ENCODE peak calls at places on chromosomes 6 and 20, in six cellular contexts. One of them, this sample, is unnamed.

GRCh38 chr6:150196942-150197745 is 54.3 kb downstream of the PPP1R14C start:
- DNase-seq in tibial nerve: no peak
- DNase-seq in ovary: no peak
- DNase-seq in A549: no peak
- DNase-seq in GM12878: no peak
- DNase-seq in stomach: no peak
- DNase-seq in this sample: peak; percentile 51

GRCh38 chr20:856361-856775 is 22.9 kb downstream of the FAM110A start:
- DNase-seq in tibial nerve: no peak
- DNase-seq in ovary: no peak
- DNase-seq in A549: peak; percentile 82
- DNase-seq in GM12878: no peak
- DNase-seq in stomach: no peak
- DNase-seq in this sample: no peak

GRCh38 chr6:168223150-168223549 is 96.4 kb downstream of the DACT2 start:
- DNase-seq in tibial nerve: no peak
- DNase-seq in ovary: no peak
- DNase-seq in A549: no peak
- DNase-seq in GM12878: no peak
- DNase-seq in stomach: no peak
- DNase-seq in this sample: no peak

GRCh38 chr6:43877463-43878126 is 107.6 kb downstream of the VEGFA start:
- DNase-seq in tibial nerve: no peak
- DNase-seq in ovary: no peak
- DNase-seq in A549: no peak
- DNase-seq in GM12878: no peak
- DNase-seq in stomach: no peak
- DNase-seq in this sample: no peak

GRCh38 chr20:61886721-61887658 is 178.7 kb downstream of the TAF4 start:
- DNase-seq in tibial nerve: no peak
- DNase-seq in ovary: no peak
- DNase-seq in A549: peak; percentile 57
- DNase-seq in GM12878: no peak
- DNase-seq in stomach: no peak
- DNase-seq in this sample: no peak

GRCh38 chr6:89221971-89222887 is 5.1 kb upstream of the GABRR1 start:
- DNase-seq in tibial nerve: no peak
- DNase-seq in ovary: no peak
- DNase-seq in A549: no peak
- DNase-seq in GM12878: no peak
- DNase-seq in stomach: no peak
- DNase-seq in this sample: no peak

GRCh38 chr20:33062750-33063149 is 9.0 kb downstream of the BPIFB3 start:
- DNase-seq in tibial nerve: no peak
- DNase-seq in ovary: no peak
- DNase-seq in A549: no peak
- DNase-seq in GM12878: no peak
- DNase-seq in stomach: no peak
- DNase-seq in this sample: no peak

GRCh38 chr6:147868493-147869222 is 360.2 kb downstream of the SAMD5 start:
- DNase-seq in tibial nerve: no peak
- DNase-seq in ovary: no peak
- DNase-seq in A549: no peak
- DNase-seq in GM12878: no peak
- DNase-seq in stomach: no peak
- DNase-seq in this sample: no peak

GRCh38 chr6:110543106-110543505 is 66.7 kb upstream of the SLC22A16 start:
- DNase-seq in tibial nerve: no peak
- DNase-seq in ovary: no peak
- DNase-seq in A549: no peak
- DNase-seq in GM12878: no peak
- DNase-seq in stomach: peak; percentile 58
- DNase-seq in this sample: no peak

GRCh38 chr20:35049776-35050352 is 42.7 kb downstream of the TRPC4AP start:
- DNase-seq in tibial nerve: no peak
- DNase-seq in ovary: no peak
- DNase-seq in A549: peak; percentile 46
- DNase-seq in GM12878: no peak
- DNase-seq in stomach: no peak
- DNase-seq in this sample: no peak

GRCh38 chr6:77857421-77857820 is 204.6 kb downstream of the MEI4 start:
- DNase-seq in tibial nerve: no peak
- DNase-seq in ovary: no peak
- DNase-seq in A549: no peak
- DNase-seq in GM12878: no peak
- DNase-seq in stomach: no peak
- DNase-seq in this sample: no peak

GRCh38 chr20:31974975-31975481 is 7.1 kb downstream of the XKR7 start:
- DNase-seq in tibial nerve: no peak
- DNase-seq in ovary: no peak
- DNase-seq in A549: no peak
- DNase-seq in GM12878: no peak
- DNase-seq in stomach: no peak
- DNase-seq in this sample: no peak

GRCh38 chr20:42406826-42407225 is 782.9 kb downstream of the PTPRT start:
- DNase-seq in tibial nerve: no peak
- DNase-seq in ovary: no peak
- DNase-seq in A549: no peak
- DNase-seq in GM12878: no peak
- DNase-seq in stomach: no peak
- DNase-seq in this sample: no peak

GRCh38 chr20:18919996-18920395 is 106.4 kb downstream of the SCP2D1 start:
- DNase-seq in tibial nerve: no peak
- DNase-seq in ovary: no peak
- DNase-seq in A549: no peak
- DNase-seq in GM12878: no peak
- DNase-seq in stomach: no peak
- DNase-seq in this sample: no peak

GRCh38 chr6:87682310-87682709 is 19.7 kb downstream of the AKIRIN2 start:
- DNase-seq in tibial nerve: no peak
- DNase-seq in ovary: no peak
- DNase-seq in A549: no peak
- DNase-seq in GM12878: no peak
- DNase-seq in stomach: no peak
- DNase-seq in this sample: no peak

GRCh38 chr6:81938014-81938761 is 185.7 kb upstream of the TENT5A start:
- DNase-seq in tibial nerve: no peak
- DNase-seq in ovary: no peak
- DNase-seq in A549: peak; percentile 70
- DNase-seq in GM12878: peak; percentile 42
- DNase-seq in stomach: no peak
- DNase-seq in this sample: no peak

GRCh38 chr6:105449756-105450390 is 47.0 kb upstream of the PREP start:
- DNase-seq in tibial nerve: no peak
- DNase-seq in ovary: no peak
- DNase-seq in A549: no peak
- DNase-seq in GM12878: no peak
- DNase-seq in stomach: no peak
- DNase-seq in this sample: no peak

GRCh38 chr6:52609968-52610367 is 33.1 kb upstream of the TRAM2 start:
- DNase-seq in tibial nerve: no peak
- DNase-seq in ovary: no peak
- DNase-seq in A549: no peak
- DNase-seq in GM12878: no peak
- DNase-seq in stomach: no peak
- DNase-seq in this sample: no peak

GRCh38 chr6:63643862-63644261 is 8.3 kb downstream of the PHF3 start:
- DNase-seq in tibial nerve: no peak
- DNase-seq in ovary: no peak
- DNase-seq in A549: no peak
- DNase-seq in GM12878: no peak
- DNase-seq in stomach: no peak
- DNase-seq in this sample: no peak

GRCh38 chr20:18533491-18533890 is 25.8 kb downstream of the SEC23B start:
- DNase-seq in tibial nerve: no peak
- DNase-seq in ovary: no peak
- DNase-seq in A549: no peak
- DNase-seq in GM12878: no peak
- DNase-seq in stomach: no peak
- DNase-seq in this sample: no peak

GRCh38 chr20:10659651-10660601 is 13.9 kb downstream of the JAG1 start:
- DNase-seq in tibial nerve: no peak
- DNase-seq in ovary: no peak
- DNase-seq in A549: no peak
- DNase-seq in GM12878: no peak
- DNase-seq in stomach: no peak
- DNase-seq in this sample: peak; percentile 5

GRCh38 chr20:34581341-34582189 is 23.0 kb downstream of the MAP1LC3A start:
- DNase-seq in tibial nerve: no peak
- DNase-seq in ovary: no peak
- DNase-seq in A549: no peak
- DNase-seq in GM12878: peak; percentile 21
- DNase-seq in stomach: no peak
- DNase-seq in this sample: no peak

GRCh38 chr6:94600648-94601047 is 976.7 kb upstream of the MANEA start:
- DNase-seq in tibial nerve: no peak
- DNase-seq in ovary: no peak
- DNase-seq in A549: no peak
- DNase-seq in GM12878: no peak
- DNase-seq in stomach: no peak
- DNase-seq in this sample: no peak

DNA sequence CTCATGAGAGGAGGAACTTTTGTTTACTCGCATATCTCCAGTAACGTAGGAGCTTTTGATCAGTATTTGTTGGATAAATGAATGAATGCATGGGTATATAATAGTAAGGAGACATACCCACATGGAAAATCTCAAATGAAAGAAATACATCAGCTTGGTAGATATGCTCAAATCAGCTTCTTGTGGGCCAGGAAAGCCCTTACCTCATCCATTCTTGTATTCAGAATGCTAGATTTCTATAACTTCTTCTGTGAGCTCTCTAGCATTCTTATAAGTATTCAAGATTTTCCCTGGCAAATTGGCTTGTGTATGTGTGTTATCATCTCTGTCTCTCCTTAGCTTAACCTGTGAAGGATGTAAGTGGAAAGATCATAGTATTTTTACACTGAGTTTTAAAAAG is 100.8 kb downstream of the OR2B2 start:
- DNase-seq in tibial nerve: no peak
- DNase-seq in ovary: no peak
- DNase-seq in A549: no peak
- DNase-seq in GM12878: no peak
- DNase-seq in stomach: no peak
- DNase-seq in this sample: no peak
- TF ChIP-seq EP300 in tibial nerve: no peak
- TF ChIP-seq EP300 in ovary: no peak
- TF ChIP-seq EP300 in A549: no peak
- TF ChIP-seq EP300 in GM12878: no peak
- TF ChIP-seq EP300 in stomach: no peak
- TF ChIP-seq EP300 in this sample: no peak

DNA sequence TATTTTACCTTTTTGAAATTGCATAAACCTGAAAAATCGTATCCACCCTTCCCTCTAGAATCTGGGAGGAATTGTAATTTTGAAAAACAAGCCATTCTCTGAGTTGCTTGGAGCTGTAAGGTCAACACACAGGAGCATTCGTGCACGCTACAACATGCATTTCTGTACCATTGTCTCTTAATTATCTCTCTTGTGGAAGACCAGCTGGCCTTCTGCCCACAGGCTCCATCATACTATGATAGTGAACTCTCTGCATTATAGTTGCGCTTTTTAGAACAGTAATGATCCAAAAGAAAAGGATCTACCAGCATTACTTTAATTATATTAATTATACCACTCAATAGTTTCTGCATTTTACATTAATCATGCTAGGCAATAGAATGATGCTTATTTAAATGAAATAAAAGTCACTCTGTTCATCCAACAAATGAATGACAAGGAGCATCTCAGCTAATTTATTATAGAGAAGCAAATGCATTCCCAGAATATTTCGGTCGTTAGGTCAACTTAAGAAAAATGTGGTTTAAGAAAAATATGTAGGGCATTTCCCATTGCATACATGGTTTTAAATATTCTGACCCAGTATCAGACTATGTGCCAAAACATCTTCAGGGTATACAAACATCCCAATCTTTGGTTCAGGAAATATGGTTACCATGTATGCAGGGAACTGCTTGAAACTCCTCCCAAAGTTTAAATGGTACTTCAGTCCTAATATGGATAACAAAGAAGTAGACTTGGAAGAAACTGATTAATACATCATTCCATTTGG is 263.5 kb downstream of the TFAP2A start:
- DNase-seq in tibial nerve: no peak
- DNase-seq in ovary: no peak
- DNase-seq in A549: no peak
- DNase-seq in GM12878: no peak
- DNase-seq in stomach: no peak
- DNase-seq in this sample: no peak
- TF ChIP-seq CTCF in tibial nerve: no peak
- TF ChIP-seq CTCF in ovary: no peak
- TF ChIP-seq CTCF in A549: no peak
- TF ChIP-seq CTCF in GM12878: no peak
- TF ChIP-seq CTCF in stomach: no peak
- TF ChIP-seq CTCF in this sample: no peak

DNA sequence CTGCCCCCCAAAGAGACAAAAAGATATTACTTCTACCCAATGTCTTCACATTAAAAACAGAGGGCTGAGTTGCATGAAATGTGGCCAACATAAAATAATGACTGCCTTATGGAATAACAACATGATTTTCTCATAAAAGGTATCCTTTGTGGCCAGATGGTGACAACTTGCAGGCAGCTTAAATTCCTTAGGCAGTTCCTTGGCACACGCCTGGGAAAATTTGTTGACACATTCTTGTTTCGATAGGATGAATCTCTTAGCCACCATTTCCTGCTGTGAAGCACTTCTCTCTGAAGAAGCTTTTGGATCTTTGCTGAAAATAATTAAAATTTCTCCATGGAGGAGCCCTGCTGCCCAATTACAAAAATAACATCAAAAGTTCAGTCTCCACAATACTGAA is 109.1 kb upstream of the COL21A1 start:
- DNase-seq in tibial nerve: no peak
- DNase-seq in ovary: no peak
- DNase-seq in A549: no peak
- DNase-seq in GM12878: no peak
- DNase-seq in stomach: no peak
- DNase-seq in this sample: no peak
- TF ChIP-seq EP300 in tibial nerve: no peak
- TF ChIP-seq EP300 in ovary: no peak
- TF ChIP-seq EP300 in A549: no peak
- TF ChIP-seq EP300 in GM12878: no peak
- TF ChIP-seq EP300 in stomach: no peak
- TF ChIP-seq EP300 in this sample: no peak

DNA sequence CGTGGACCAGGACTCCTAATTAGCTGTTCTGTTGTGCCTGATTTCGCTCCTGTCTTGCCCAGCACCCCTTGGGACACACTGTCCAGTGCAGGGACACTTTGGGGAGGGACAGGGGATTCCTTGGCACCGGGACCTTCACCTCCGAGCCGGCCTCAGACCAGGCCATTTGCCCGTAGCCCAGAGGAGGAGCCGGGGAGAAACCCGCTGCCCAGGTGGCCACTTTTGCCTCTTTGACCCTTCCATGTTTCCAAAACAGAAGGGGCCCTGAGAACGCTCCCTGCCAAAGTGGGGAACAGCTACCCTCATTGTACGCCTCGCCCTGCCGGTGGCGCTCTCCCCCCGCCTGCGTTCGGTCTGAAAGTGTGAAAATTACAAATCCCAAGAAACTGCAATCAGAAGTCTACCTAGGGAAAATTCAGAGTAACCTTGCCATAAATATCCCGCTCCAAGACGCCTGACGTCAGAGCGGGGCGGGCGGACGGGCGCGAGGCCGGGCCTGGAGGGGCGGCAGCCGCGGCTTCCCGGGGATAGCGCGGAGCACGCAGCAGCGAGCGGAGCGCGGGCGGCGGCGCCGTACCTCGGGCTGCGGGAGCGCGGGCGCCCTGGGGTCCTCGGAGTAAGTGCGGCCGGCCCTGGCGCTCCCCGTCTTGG is at the start of gene DAAM2:
- DNase-seq in tibial nerve: peak; percentile 70
- DNase-seq in ovary: peak; percentile 76
- DNase-seq in A549: no peak
- DNase-seq in GM12878: no peak
- DNase-seq in stomach: peak; percentile 64
- DNase-seq in this sample: peak; percentile 50
- TF ChIP-seq CTCF in tibial nerve: peak; percentile 68
- TF ChIP-seq CTCF in ovary: peak; percentile 15
- TF ChIP-seq CTCF in A549: peak; percentile 6
- TF ChIP-seq CTCF in GM12878: no peak
- TF ChIP-seq CTCF in stomach: no peak
- TF ChIP-seq CTCF in this sample: no peak